ENCODE peak calls at places on chromosomes 3 and 15, in four cellular contexts. One of them, this sample, is unnamed.

GRCh38 chr3:170690133-170690981 is 104.5 kb upstream of the SLC7A14 start:
- DNase-seq in Calu3: peak; percentile 87
- DNase-seq in iPS-NIHi11: peak; percentile 81
- DNase-seq in right atrium auricular region: peak; percentile 67
- DNase-seq in this sample: peak; percentile 73

GRCh38 chr3:189530822-189531221 is 100.4 kb upstream of the TP63 start:
- DNase-seq in iPS-NIHi11: no peak
- DNase-seq in right atrium auricular region: no peak
- DNase-seq in Calu3: no peak
- DNase-seq in this sample: no peak

GRCh38 chr3:116314476-116314875 is 130.8 kb downstream of the LSAMP start:
- DNase-seq in right atrium auricular region: no peak
- DNase-seq in iPS-NIHi11: no peak
- DNase-seq in Calu3: no peak
- DNase-seq in this sample: no peak

GRCh38 chr15:29699791-29700190 is 122.5 kb downstream of the TJP1 start:
- DNase-seq in iPS-NIHi11: no peak
- DNase-seq in Calu3: no peak
- DNase-seq in right atrium auricular region: no peak
- DNase-seq in this sample: peak; percentile 87

GRCh38 chr15:84649706-84650105 is 4.4 kb downstream of the WDR73 start:
- DNase-seq in iPS-NIHi11: no peak
- DNase-seq in right atrium auricular region: no peak
- DNase-seq in Calu3: no peak
- DNase-seq in this sample: no peak

GRCh38 chr3:176776622-176777021 is 420.7 kb downstream of the TBL1XR1 start:
- DNase-seq in right atrium auricular region: no peak
- DNase-seq in Calu3: no peak
- DNase-seq in iPS-NIHi11: no peak
- DNase-seq in this sample: peak; percentile 29

GRCh38 chr3:135310317-135310716 is 515.3 kb downstream of the EPHB1 start:
- DNase-seq in right atrium auricular region: no peak
- DNase-seq in Calu3: no peak
- DNase-seq in iPS-NIHi11: peak; percentile 20
- DNase-seq in this sample: no peak

GRCh38 chr15:72220678-72221077 is 10.3 kb downstream of the PKM start:
- DNase-seq in iPS-NIHi11: no peak
- DNase-seq in Calu3: no peak
- DNase-seq in right atrium auricular region: no peak
- DNase-seq in this sample: no peak

GRCh38 chr3:124818398-124819150 is 68.6 kb downstream of the ITGB5 start:
- DNase-seq in iPS-NIHi11: no peak
- DNase-seq in Calu3: no peak
- DNase-seq in right atrium auricular region: no peak
- DNase-seq in this sample: no peak

GRCh38 chr3:42057561-42058211 is 33.5 kb upstream of the TRAK1 start:
- DNase-seq in right atrium auricular region: no peak
- DNase-seq in Calu3: no peak
- DNase-seq in iPS-NIHi11: no peak
- DNase-seq in this sample: no peak

GRCh38 chr3:72679540-72680198 is 168.6 kb downstream of the SHQ1 start:
- DNase-seq in Calu3: no peak
- DNase-seq in right atrium auricular region: no peak
- DNase-seq in iPS-NIHi11: no peak
- DNase-seq in this sample: peak; percentile 60

GRCh38 chr3:57530071-57530608 is 14.0 kb downstream of the DNAH12 start:
- DNase-seq in iPS-NIHi11: no peak
- DNase-seq in right atrium auricular region: no peak
- DNase-seq in Calu3: peak; percentile 19
- DNase-seq in this sample: no peak

GRCh38 chr3:156148946-156149348 is 28.6 kb downstream of the KCNAB1 start:
- DNase-seq in iPS-NIHi11: no peak
- DNase-seq in Calu3: no peak
- DNase-seq in right atrium auricular region: no peak
- DNase-seq in this sample: no peak